ENCODE peak calls at places on chromosomes 12 and 14, in seven cellular contexts. F, I, D, O, N, C and W are unnamed samples.

GRCh38 chr14:86221000-86221399 is 691.1 kb downstream of the FLRT2 start:
- DNase-seq in F (no peak), I (no peak), D (no peak), O (no peak), N (no peak), C (no peak), W (no peak)

GRCh38 chr12:86727151-86727550 is 471.0 kb upstream of the MGAT4C start:
- DNase-seq in F (peak; percentile 62), I (no peak), D (peak; percentile 71), O (peak; percentile 28), N (no peak), C (no peak), W (peak; percentile 85)

GRCh38 chr12:50282581-50283229 is 615 bp downstream of the LIMA1 start:
- DNase-seq in F (peak; percentile 54), I (no peak), D (peak; percentile 63), O (no peak), N (peak; percentile 30), C (no peak), W (peak; percentile 41)

GRCh38 chr12:49293056-49293956 is 1.6 kb upstream of the PRPH start:
- DNase-seq in F (no peak), I (no peak), D (peak; percentile 68), O (no peak), N (no peak), C (no peak), W (no peak)

GRCh38 chr12:77049767-77050353 is 15.5 kb downstream of the E2F7 start:
- DNase-seq in F (peak; percentile 82), I (no peak), D (peak; percentile 81), O (peak; percentile 59), N (peak; percentile 45), C (peak; percentile 82), W (peak; percentile 71)

GRCh38 chr12:1590083-1590979 is 4.0 kb downstream of the FBXL14 start:
- DNase-seq in F (peak; percentile 41), I (no peak), D (peak; percentile 97), O (peak; percentile 66), N (peak; percentile 26), C (no peak), W (peak; percentile 77)

GRCh38 chr14:90373887-90374286 is 22.9 kb upstream of the CALM1 start:
- DNase-seq in F (peak; percentile 26), I (no peak), D (no peak), O (no peak), N (no peak), C (peak; percentile 47), W (peak; percentile 92)

GRCh38 chr12:23893611-23894010 is 55.9 kb downstream of the SOX5 start:
- DNase-seq in F (peak; percentile 53), I (no peak), D (peak; percentile 3), O (no peak), N (no peak), C (no peak), W (no peak)

GRCh38 chr12:120048258-120048657 is 59.2 kb downstream of the BICDL1 start:
- DNase-seq in F (no peak), I (no peak), D (no peak), O (no peak), N (no peak), C (no peak), W (no peak)

GRCh38 chr12:92041742-92042141 is 103.9 kb downstream of the BTG1 start:
- DNase-seq in F (peak; percentile 66), I (no peak), D (no peak), O (no peak), N (no peak), C (no peak), W (no peak)

GRCh38 chr12:93447555-93448265 is 6.0 kb upstream of the UBE2N start:
- DNase-seq in F (no peak), I (no peak), D (no peak), O (no peak), N (no peak), C (no peak), W (no peak)

GRCh38 chr12:29562167-29562776 is 64.8 kb upstream of the OVCH1 start:
- DNase-seq in F (peak; percentile 87), I (no peak), D (peak; percentile 94), O (no peak), N (peak; percentile 33), C (no peak), W (peak; percentile 94)

GRCh38 chr12:25115677-25116076 is 79.3 kb downstream of the DNAI7 start:
- DNase-seq in F (no peak), I (no peak), D (no peak), O (no peak), N (no peak), C (no peak), W (no peak)

GRCh38 chr12:25123126-25123525 is 71.8 kb downstream of the DNAI7 start:
- DNase-seq in F (no peak), I (no peak), D (no peak), O (no peak), N (no peak), C (no peak), W (no peak)

GRCh38 chr12:25121916-25122315 is 73.0 kb downstream of the DNAI7 start:
- DNase-seq in F (peak; percentile 41), I (no peak), D (no peak), O (peak; percentile 0), N (no peak), C (no peak), W (no peak)

GRCh38 chr12:25121110-25121509 is 73.8 kb downstream of the DNAI7 start:
- DNase-seq in F (no peak), I (no peak), D (no peak), O (no peak), N (no peak), C (no peak), W (no peak)

DNA sequence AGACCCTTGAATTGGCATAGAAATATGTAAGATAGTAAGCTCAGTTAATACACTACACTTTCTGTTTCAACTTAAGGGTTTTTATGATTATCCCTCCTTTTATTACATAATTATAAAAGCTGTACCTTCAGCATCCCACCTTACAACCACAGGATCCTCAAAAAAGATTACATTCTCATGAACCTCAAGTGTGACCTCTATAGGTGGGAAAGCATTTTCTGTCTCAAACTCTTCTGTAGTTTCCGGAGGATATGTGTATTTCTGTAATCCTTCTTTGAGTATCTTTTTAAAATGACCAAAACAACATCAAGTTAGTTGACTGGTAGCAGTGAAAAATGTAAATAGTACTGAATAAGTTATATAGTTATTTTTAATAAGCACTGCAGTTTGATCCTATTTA is 75.9 kb downstream of the DNAI7 start:
- DNase-seq in F (no peak), I (no peak), D (no peak), O (no peak), N (no peak), C (no peak), W (no peak)
- TF ChIP-seq CTCF in F (no peak), I (no peak), D (no peak), O (no peak), N (no peak), C (peak; percentile 28), W (no peak)

DNA sequence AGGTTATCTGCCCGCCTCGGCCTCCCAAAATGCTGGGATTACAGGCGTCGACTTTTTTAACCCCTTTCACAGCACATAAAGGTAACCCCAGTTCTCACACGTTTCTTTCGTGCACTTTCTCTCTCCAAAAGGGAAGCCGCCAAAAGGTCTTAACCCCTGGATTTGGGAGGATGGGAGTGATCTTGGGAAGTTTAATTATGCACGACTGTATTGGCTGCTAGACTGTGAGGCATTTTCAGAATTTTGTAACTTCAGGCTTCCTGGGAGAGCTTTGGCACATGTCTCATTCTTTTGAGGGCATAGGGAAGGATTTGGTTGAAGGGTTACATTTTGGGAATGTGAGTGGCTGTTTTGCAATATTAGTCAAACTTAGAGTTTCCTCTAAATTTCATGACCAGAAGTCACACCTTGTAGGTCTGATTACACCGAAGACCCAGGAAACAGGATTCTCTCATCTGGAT is 1.4 kb upstream of the SMARCC2 start:
- DNase-seq in F (no peak), I (no peak), D (no peak), O (no peak), N (no peak), C (no peak), W (no peak)
- H3K4me3 ChIP-seq in F (peak overlapping the region; percentile 75), I (peak overlapping the region; percentile 68), D (no peak overlapping the region), O (peak overlapping the region; percentile 81), N (no peak overlapping the region), C (peak overlapping the region; percentile 22), W (peak overlapping the region; percentile 87)

DNA sequence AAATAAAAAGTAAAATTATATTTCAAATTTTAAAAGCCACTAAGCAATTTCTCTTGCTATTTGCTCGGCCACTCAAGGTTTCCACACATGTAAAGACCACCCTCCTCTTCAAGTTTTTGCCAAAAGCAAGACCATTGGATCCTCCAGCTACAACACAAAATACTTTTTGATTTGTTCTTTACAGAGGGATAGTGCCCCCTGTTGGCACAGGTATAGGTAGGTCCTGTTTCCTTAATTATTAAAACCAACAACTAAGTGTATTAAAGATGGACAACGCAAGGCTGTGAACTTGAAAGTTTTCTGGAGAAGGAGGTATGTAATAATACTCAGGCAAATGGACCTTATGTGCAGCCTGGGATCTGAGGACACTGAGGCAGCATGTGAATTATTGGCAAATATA is 23.8 kb downstream of the ATP6V1D start:
- DNase-seq in F (peak; percentile 54), I (no peak), D (peak; percentile 24), O (no peak), N (no peak), C (peak; percentile 51), W (peak; percentile 34)
- TF ChIP-seq CTCF in F (peak; percentile 43), I (peak; percentile 58), D (peak; percentile 33), O (peak; percentile 42), N (peak; percentile 18), C (peak; percentile 49), W (peak; percentile 47)

GRCh38 chr14:59483360-59483759 is 848 bp downstream of the L3HYPDH start:
- DNase-seq in F (peak; percentile 80), I (peak; percentile 1), D (peak; percentile 80), O (peak; percentile 52), N (no peak), C (peak; percentile 30), W (peak; percentile 57)

GRCh38 chr14:59483819-59484610 is at the start of the genes JKAMP and L3HYPDH:
- DNase-seq in F (peak; percentile 95), I (peak; percentile 73), D (peak; percentile 94), O (peak; percentile 89), N (peak; percentile 97), C (peak; percentile 99), W (peak; percentile 96)

GRCh38 chr14:59482471-59483331 is 1.5 kb downstream of the L3HYPDH start:
- DNase-seq in F (peak; percentile 95), I (peak; percentile 56), D (peak; percentile 94), O (peak; percentile 76), N (peak; percentile 52), C (peak; percentile 52), W (peak; percentile 80)

GRCh38 chr14:59481407-59482119 is 2.6 kb downstream of the L3HYPDH start:
- DNase-seq in F (peak; percentile 87), I (no peak), D (peak; percentile 85), O (no peak), N (no peak), C (no peak), W (peak; percentile 65)

GRCh38 chr14:59482120-59482434 is 2.1 kb downstream of the L3HYPDH start:
- DNase-seq in F (no peak), I (peak; percentile 25), D (no peak), O (no peak), N (no peak), C (no peak), W (no peak)
- H3K4me3 ChIP-seq in F (peak overlapping the region; percentile 90), I (peak overlapping the region; percentile 87), D (peak overlapping the region; percentile 95), O (peak overlapping the region; percentile 78), N (no peak overlapping the region), C (no peak overlapping the region), W (peak overlapping the region; percentile 94)

DNA sequence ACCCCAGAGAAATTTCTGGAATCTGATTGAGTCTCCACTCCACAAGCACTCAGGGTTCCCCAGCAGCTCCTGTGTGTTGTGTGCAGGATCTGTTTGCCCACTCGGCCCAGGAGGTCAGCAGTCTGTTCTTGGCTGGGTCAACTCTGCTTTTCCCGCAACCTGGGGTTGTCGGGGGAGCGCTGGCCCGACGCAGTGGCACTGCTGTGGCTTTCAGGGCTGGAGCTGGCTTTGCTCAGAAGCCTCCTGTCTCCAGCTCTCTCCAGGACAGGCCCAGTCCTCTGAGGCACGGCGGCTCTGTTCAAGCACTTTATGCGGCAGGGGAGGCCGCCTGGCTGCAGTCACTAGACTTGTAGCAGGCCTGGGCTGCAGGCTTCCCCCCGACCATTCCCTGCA is 23.7 kb downstream of the P2RX4 start:
- DNase-seq in F (no peak), I (no peak), D (no peak), O (no peak), N (no peak), C (no peak), W (no peak)
- TF ChIP-seq CTCF in F (no peak), I (no peak), D (no peak), O (no peak), N (no peak), C (no peak), W (no peak)